ENCODE peak calls at places on chromosome 15, in seven cellular contexts. E, G, S, M, Y, W and D are unnamed samples.

GRCh38 chr15:64842986-64843561 is 1.4 kb downstream of the PLEKHO2 start:
- DNase-seq in E (no peak), G (peak), S (no peak), M (peak), Y (no peak), W (no peak), D (no peak)

GRCh38 chr15:89028036-89028435 is 60.2 kb upstream of the ABHD2 start:
- DNase-seq in E (no peak), G (no peak), S (no peak), M (no peak), Y (no peak), W (no peak), D (no peak)

GRCh38 chr15:50058231-50058630 is 60.8 kb downstream of the ATP8B4 start:
- DNase-seq in E (no peak), G (no peak), S (no peak), M (no peak), Y (no peak), W (no peak), D (no peak)

GRCh38 chr15:28994830-28995180 is 109.0 kb downstream of the APBA2 start:
- DNase-seq in E (no peak), G (no peak), S (no peak), M (no peak), Y (no peak), W (no peak), D (no peak)

GRCh38 chr15:27671794-27672438 is 427.2 kb downstream of the OCA2 start:
- DNase-seq in E (no peak), G (no peak), S (no peak), M (no peak), Y (no peak), W (no peak), D (no peak)

GRCh38 chr15:100211855-100212850 is 129.6 kb downstream of the ADAMTS17 start:
- DNase-seq in E (no peak), G (no peak), S (no peak), M (no peak), Y (peak), W (no peak), D (no peak)

GRCh38 chr15:44541282-44541958 is 4.5 kb downstream of the EIF3J start:
- DNase-seq in E (no peak), G (no peak), S (no peak), M (no peak), Y (peak), W (no peak), D (no peak)

GRCh38 chr15:31263751-31264533 is 62.7 kb upstream of the KLF13 start:
- DNase-seq in E (no peak), G (peak), S (no peak), M (no peak), Y (no peak), W (peak), D (no peak)

GRCh38 chr15:78507831-78508160 is 419 bp downstream of the HYKK start:
- DNase-seq in E (no peak), G (no peak), S (peak), M (no peak), Y (no peak), W (no peak), D (no peak)

GRCh38 chr15:67180514-67181191 is 73.8 kb downstream of the AAGAB start:
- DNase-seq in E (no peak), G (peak), S (no peak), M (no peak), Y (no peak), W (no peak), D (no peak)

GRCh38 chr15:87758739-87759457 is 497.6 kb downstream of the NTRK3 start:
- DNase-seq in E (no peak), G (no peak), S (no peak), M (no peak), Y (no peak), W (no peak), D (no peak)

GRCh38 chr15:57455969-57456368 is 79.7 kb downstream of the CGNL1 start:
- DNase-seq in E (no peak), G (no peak), S (no peak), M (no peak), Y (no peak), W (no peak), D (no peak)

GRCh38 chr15:100764778-100765457 is 114.7 kb upstream of the ALDH1A3 start:
- DNase-seq in E (no peak), G (peak), S (no peak), M (no peak), Y (no peak), W (no peak), D (no peak)

GRCh38 chr15:22780267-22780666 is 6.2 kb upstream of the NIPA1 start:
- DNase-seq in E (no peak), G (no peak), S (no peak), M (no peak), Y (no peak), W (no peak), D (no peak)

GRCh38 chr15:92714457-92715401 is 59.2 kb upstream of the FAM174B start:
- DNase-seq in E (peak), G (peak), S (no peak), M (peak), Y (peak), W (peak), D (no peak)

GRCh38 chr15:57237282-57237642 is 139.0 kb upstream of the CGNL1 start:
- DNase-seq in E (no peak), G (no peak), S (no peak), M (no peak), Y (no peak), W (no peak), D (no peak)

GRCh38 chr15:101533371-101534140 is 44.0 kb upstream of the PCSK6 start:
- DNase-seq in E (no peak), G (no peak), S (no peak), M (no peak), Y (no peak), W (no peak), D (no peak)

GRCh38 chr15:29437888-29438713 is 168.5 kb upstream of the NSMCE3 start:
- DNase-seq in E (no peak), G (no peak), S (no peak), M (no peak), Y (no peak), W (no peak), D (no peak)

GRCh38 chr15:64906402-64906801 is 5.3 kb upstream of the ANKDD1A start:
- DNase-seq in E (no peak), G (no peak), S (no peak), M (no peak), Y (no peak), W (no peak), D (no peak)

GRCh38 chr15:89115547-89115946 is 27.3 kb downstream of the ABHD2 start:
- DNase-seq in E (no peak), G (no peak), S (no peak), M (no peak), Y (no peak), W (no peak), D (no peak)

GRCh38 chr15:92112711-92113110 is 259.2 kb downstream of the SLCO3A1 start:
- DNase-seq in E (no peak), G (no peak), S (no peak), M (no peak), Y (no peak), W (no peak), D (no peak)

GRCh38 chr15:39075311-39075710 is 505.6 kb upstream of the THBS1 start:
- DNase-seq in E (no peak), G (no peak), S (no peak), M (no peak), Y (no peak), W (no peak), D (no peak)

GRCh38 chr15:67076147-67076843 is 10.9 kb downstream of the SMAD3 start:
- DNase-seq in E (peak), G (no peak), S (no peak), M (peak), Y (no peak), W (no peak), D (no peak)

GRCh38 chr15:62066663-62067447 is at the start of gene C2CD4A:
- DNase-seq in E (peak), G (no peak), S (peak), M (no peak), Y (peak), W (no peak), D (no peak)

GRCh38 chr15:94040523-94041248 is 190.7 kb upstream of the MCTP2 start:
- DNase-seq in E (no peak), G (no peak), S (no peak), M (no peak), Y (no peak), W (no peak), D (no peak)

GRCh38 chr15:51726302-51727073 is 11.0 kb downstream of the LYSMD2 start:
- DNase-seq in E (peak), G (peak), S (peak), M (peak), Y (peak), W (no peak), D (no peak)
- H3K4me3 ChIP-seq in E (no peak), G (no peak), S (no peak), M (no peak), Y (no peak), W (no peak), D (no peak)

DNA sequence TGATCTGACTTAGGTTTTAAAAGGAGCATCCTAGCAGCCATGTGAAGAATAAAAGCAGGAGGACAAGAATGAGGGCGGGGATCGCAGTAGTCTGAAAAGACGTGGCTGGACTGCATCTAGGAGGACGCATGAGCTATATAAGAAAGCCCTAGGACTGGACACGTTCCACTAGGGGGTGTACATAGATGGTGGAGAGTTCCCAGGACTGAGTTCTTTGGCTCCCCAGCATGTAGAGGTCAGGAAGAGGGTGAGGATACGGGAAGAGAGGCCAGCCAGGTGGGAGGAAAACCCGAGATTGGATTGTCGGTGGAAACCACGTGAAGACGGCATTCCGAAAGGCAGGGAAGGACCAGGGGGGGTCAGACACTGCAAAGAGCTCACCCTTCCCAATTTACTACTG is 64.2 kb upstream of the CFAP161 start:
- DNase-seq in E (no peak), G (no peak), S (no peak), M (peak), Y (no peak), W (no peak), D (no peak)
- TF ChIP-seq SIN3A in E (no peak), G (no peak), S (no peak), M (no peak), Y (no peak), W (no peak), D (no peak)

DNA sequence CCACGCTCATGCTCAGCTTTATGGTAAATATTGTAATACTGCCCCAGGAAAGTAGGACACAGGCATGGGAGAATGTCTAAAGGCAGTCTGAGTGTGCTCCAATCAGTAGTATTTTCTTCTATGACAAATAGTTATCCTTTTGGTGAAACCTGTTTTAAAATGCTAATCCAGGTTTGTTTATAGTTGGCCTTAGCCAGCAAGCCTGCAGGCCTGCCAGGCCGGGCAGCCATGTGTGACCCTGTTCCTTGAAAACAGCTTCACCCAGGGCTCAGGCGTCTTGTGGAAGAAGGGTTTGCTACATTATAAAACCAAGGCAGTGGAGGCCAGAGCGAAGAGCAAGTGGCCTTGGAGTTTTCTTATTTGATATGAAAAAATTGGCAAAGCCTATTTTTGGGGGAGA is 104.8 kb downstream of the SEMA6D start:
- DNase-seq in E (no peak), G (no peak), S (no peak), M (no peak), Y (no peak), W (no peak), D (no peak)
- TF ChIP-seq CTCF in E (no peak), G (no peak), S (no peak), M (no peak), Y (no peak), W (no peak), D (no peak)

DNA sequence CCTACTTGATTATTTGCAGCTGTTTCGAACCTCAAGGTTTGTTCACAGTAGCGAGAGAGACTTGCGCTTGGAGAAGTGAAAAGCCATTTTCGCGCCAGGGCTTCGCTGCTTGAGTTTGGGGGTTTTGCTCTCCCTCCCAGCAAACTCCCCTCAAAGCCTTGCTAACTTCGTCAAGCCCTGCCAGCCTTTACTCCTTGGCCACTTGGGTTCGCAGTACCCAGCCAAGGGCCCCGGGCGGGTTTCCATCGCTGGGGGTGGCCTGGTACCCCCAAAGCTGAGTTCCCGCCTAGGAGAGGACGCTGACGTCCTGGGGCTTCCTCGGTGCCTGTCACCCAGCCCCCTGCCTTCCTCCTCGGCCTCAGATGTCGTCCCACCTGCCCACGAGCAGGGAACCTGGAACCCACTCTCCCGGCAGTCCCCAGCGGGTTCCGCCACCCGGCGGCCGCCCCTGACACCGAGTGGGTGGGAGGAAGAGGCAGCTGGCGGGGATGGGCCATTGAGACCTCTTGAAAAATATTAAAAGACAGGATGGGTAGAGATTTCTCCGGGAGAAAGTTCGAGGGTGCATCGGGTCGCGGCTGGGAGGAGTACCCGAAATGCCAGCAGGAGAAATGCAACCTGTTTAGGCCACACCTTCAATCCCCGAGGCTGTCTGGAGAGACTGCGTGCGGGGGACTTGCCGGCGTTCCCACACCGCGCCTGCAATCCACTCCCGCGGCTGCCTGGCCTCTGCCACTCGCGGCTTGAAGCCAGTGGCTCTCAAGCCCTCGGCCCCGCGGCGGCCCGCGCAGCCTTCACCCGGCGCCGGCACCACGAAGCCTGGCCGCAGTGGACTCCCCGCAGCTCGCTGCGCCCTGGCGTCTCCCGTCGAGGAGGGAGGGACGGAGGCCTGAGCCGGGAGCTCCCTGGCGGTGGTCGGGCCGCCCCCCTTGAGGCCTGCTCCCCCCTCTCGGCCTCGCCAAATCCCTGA is 8.8 kb upstream of the NR2F2 start:
- DNase-seq in E (no peak), G (no peak), S (no peak), M (no peak), Y (no peak), W (no peak), D (no peak)
- H3K4me3 ChIP-seq in E (no peak), G (no peak), S (peak), M (no peak), Y (no peak), W (peak), D (peak)